ENCODE peak calls at places on chromosomes 6 and 20, in six cellular contexts. L, S, Q, P, C and V are unnamed samples.

GRCh38 chr6:156928126-156928525 is 150.9 kb downstream of the ARID1B start:
- DNase-seq in L (no peak), S (no peak), Q (no peak), P (no peak), C (no peak), V (no peak)

GRCh38 chr6:84910881-84911607 is 146.6 kb upstream of the TBX18 start:
- DNase-seq in L (peak; percentile 0), S (no peak), Q (no peak), P (no peak), C (peak; percentile 8), V (no peak)

GRCh38 chr6:75934643-75935472 is 137.6 kb downstream of the IMPG1 start:
- DNase-seq in L (peak; percentile 68), S (peak; percentile 26), Q (peak; percentile 40), P (peak; percentile 33), C (peak; percentile 90), V (peak; percentile 78)

GRCh38 chr6:138891255-138891986 is 95.5 kb downstream of the ECT2L start:
- DNase-seq in L (no peak), S (no peak), Q (no peak), P (no peak), C (no peak), V (peak; percentile 45)

GRCh38 chr20:10079964-10080363 is 45.2 kb downstream of the ANKEF1 start:
- DNase-seq in L (no peak), S (no peak), Q (no peak), P (no peak), C (no peak), V (peak; percentile 91)

GRCh38 chr6:16769986-16770376 is 8.7 kb upstream of the ATXN1 start:
- DNase-seq in L (no peak), S (no peak), Q (no peak), P (no peak), C (no peak), V (peak; percentile 79)

GRCh38 chr20:58366016-58366415 is 23.0 kb upstream of the VAPB start:
- DNase-seq in L (no peak), S (no peak), Q (no peak), P (no peak), C (no peak), V (no peak)

GRCh38 chr6:155212616-155213380 is 51.0 kb upstream of the CLDN20 start:
- DNase-seq in L (no peak), S (no peak), Q (no peak), P (no peak), C (no peak), V (no peak)

GRCh38 chr6:96898241-96898851 is 655 bp upstream of the NDUFAF4 start:
- DNase-seq in L (peak; percentile 44), S (peak; percentile 23), Q (no peak), P (no peak), C (peak; percentile 61), V (peak; percentile 38)

GRCh38 chr20:57323034-57323433 is 6.6 kb upstream of the SPO11 start:
- DNase-seq in L (no peak), S (no peak), Q (peak; percentile 5), P (no peak), C (no peak), V (peak; percentile 21)

GRCh38 chr6:158142789-158143188 is 25.3 kb downstream of the SERAC1 start:
- DNase-seq in L (peak; percentile 13), S (no peak), Q (no peak), P (no peak), C (peak; percentile 53), V (peak; percentile 89)

GRCh38 chr20:45405566-45406259 is 2.4 kb upstream of the DBNDD2 start:
- DNase-seq in L (peak; percentile 39), S (no peak), Q (no peak), P (no peak), C (peak; percentile 70), V (no peak)

GRCh38 chr6:10140824-10141223 is 274.1 kb downstream of the TFAP2A start:
- DNase-seq in L (no peak), S (no peak), Q (no peak), P (no peak), C (no peak), V (no peak)

GRCh38 chr6:13813621-13814175 is 659 bp downstream of the MCUR1 start:
- DNase-seq in L (peak; percentile 82), S (no peak), Q (no peak), P (peak; percentile 47), C (peak; percentile 90), V (peak; percentile 57)